ENCODE peak calls at places on chromosomes 6 and 20, in six cellular contexts. O is stomach, F is Peyer's patch, A is tibial nerve, G is thyroid gland, N is heart left ventricle. J is an unnamed sample.
A peak's percentile ranks its signal among the peaks of the same experiment; 100 is the strongest.

GRCh38 chr20:32067234-32067821 is 15.3 kb downstream of the HCK start:
- DNase-seq in O (no peak), F (no peak), A (no peak), G (no peak), N (no peak), J (peak; percentile 72)

GRCh38 chr20:59042151-59042795 is at the start of gene PRELID3B:
- DNase-seq in O (no peak), F (peak; percentile 68), A (no peak), G (peak; percentile 31), N (peak; percentile 54), J (no peak)

GRCh38 chr6:129621252-129621651 is 88.7 kb downstream of the ARHGAP18 start:
- DNase-seq in O (peak; percentile 34), F (peak; percentile 75), A (no peak), G (no peak), N (no peak), J (no peak)

GRCh38 chr6:113859349-113860164 is 2.4 kb downstream of the MARCKS start:
- DNase-seq in O (peak; percentile 52), F (peak; percentile 62), A (peak; percentile 17), G (peak; percentile 35), N (peak; percentile 55), J (peak; percentile 58)

GRCh38 chr20:57342829-57343228 is 8.2 kb upstream of the RAE1 start:
- DNase-seq in O (no peak), F (no peak), A (no peak), G (no peak), N (no peak), J (no peak)

GRCh38 chr6:139327038-139327437 is 35.2 kb upstream of the TXLNB start:
- DNase-seq in O (no peak), F (no peak), A (no peak), G (no peak), N (no peak), J (no peak)

GRCh38 chr6:169775321-169775720 is 23.9 kb downstream of the ERMARD start:
- DNase-seq in O (no peak), F (no peak), A (no peak), G (no peak), N (no peak), J (no peak)

GRCh38 chr20:25315418-25316210 is 67.7 kb downstream of the PYGB start:
- DNase-seq in O (peak; percentile 17), F (peak; percentile 40), A (peak; percentile 11), G (peak; percentile 2), N (no peak), J (peak; percentile 56)

GRCh38 chr6:145310116-145310515 is 425.2 kb downstream of the EPM2A start:
- DNase-seq in O (no peak), F (no peak), A (no peak), G (no peak), N (no peak), J (no peak)

GRCh38 chr20:14069796-14070195 is 74.5 kb downstream of the MACROD2 start:
- DNase-seq in O (no peak), F (no peak), A (no peak), G (no peak), N (no peak), J (peak; percentile 43)

GRCh38 chr6:147407571-147407970 is 100.9 kb upstream of the SAMD5 start:
- DNase-seq in O (no peak), F (no peak), A (no peak), G (no peak), N (no peak), J (no peak)

GRCh38 chr6:93424303-93425064 is 5.1 kb upstream of the EPHA7 start:
- DNase-seq in O (no peak), F (no peak), A (no peak), G (no peak), N (no peak), J (no peak)

GRCh38 chr6:162671580-162672165 is 55.9 kb downstream of the PRKN start:
- DNase-seq in O (no peak), F (no peak), A (no peak), G (no peak), N (peak; percentile 38), J (no peak)

GRCh38 chr6:162675503-162675902 is 52.1 kb downstream of the PRKN start:
- DNase-seq in O (no peak), F (no peak), A (no peak), G (no peak), N (no peak), J (no peak)

GRCh38 chr6:162674452-162674851 is 53.1 kb downstream of the PRKN start:
- DNase-seq in O (no peak), F (no peak), A (no peak), G (no peak), N (no peak), J (no peak)

DNA sequence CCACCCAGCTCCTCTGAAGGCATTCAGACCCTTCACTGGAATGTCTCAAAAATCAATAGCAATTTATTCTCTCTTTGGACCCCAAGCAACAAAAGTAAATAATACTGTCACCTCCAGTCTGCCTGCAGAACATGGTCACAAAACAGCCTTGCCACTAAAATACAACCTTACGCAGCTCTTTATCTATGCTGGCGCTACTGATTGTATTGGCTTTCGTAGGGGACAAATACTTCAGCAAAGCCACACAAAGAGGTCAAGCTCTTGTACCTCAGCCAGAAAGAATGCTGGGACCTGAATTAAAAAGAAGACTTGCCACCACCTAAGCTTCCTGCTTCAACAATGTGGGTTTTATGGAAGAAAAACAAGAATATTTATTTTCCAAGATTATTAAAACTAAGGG is 57.2 kb downstream of the PRKN start:
- DNase-seq in O (no peak), F (no peak), A (no peak), G (no peak), N (no peak), J (no peak)
- H3K4me3 ChIP-seq in O (no peak overlapping the region), F (no peak overlapping the region), A (no peak overlapping the region), G (no peak overlapping the region), N (no peak overlapping the region), J (no peak overlapping the region)

GRCh38 chr6:97882755-97883154 is 599.7 kb upstream of the MMS22L start:
- DNase-seq in O (no peak), F (no peak), A (no peak), G (no peak), N (no peak), J (no peak)
- H3K9me3 ChIP-seq in O (no peaks in the 10 kb centered on the region), F (no peaks in the 10 kb centered on the region), A (no peaks in the 10 kb centered on the region), G (no peaks in the 10 kb centered on the region), N (no peaks in the 10 kb centered on the region), J (no peaks in the 10 kb centered on the region)

GRCh38 chr20:63177134-63177784 is 38.7 kb downstream of the YTHDF1 start:
- DNase-seq in O (no peak), F (no peak), A (no peak), G (no peak), N (no peak), J (no peak)
- H3K27me3 ChIP-seq in O (peaks cover 70% of the 10 kb centered on the region), F (peaks cover 63% of the 10 kb centered on the region), A (peaks cover 95% of the 10 kb centered on the region), G (peaks cover 60% of the 10 kb centered on the region), N (peaks cover 95% of the 10 kb centered on the region), J (peaks cover 69% of the 10 kb centered on the region)

GRCh38 chr6:97014595-97014994 is 90.1 kb downstream of the KLHL32 start:
- DNase-seq in O (no peak), F (no peak), A (no peak), G (no peak), N (no peak), J (no peak)

GRCh38 chr6:97009781-97010492 is 85.4 kb downstream of the KLHL32 start:
- DNase-seq in O (no peak), F (no peak), A (no peak), G (no peak), N (no peak), J (no peak)
- H3K4me3 ChIP-seq in O (no peak overlapping the region), F (no peak overlapping the region), A (no peak overlapping the region), G (no peak overlapping the region), N (no peak overlapping the region), J (no peak overlapping the region)

GRCh38 chr6:168345266-168345665 is 25.7 kb upstream of the DACT2 start:
- DNase-seq in O (no peak), F (no peak), A (no peak), G (no peak), N (no peak), J (no peak)
- H3K9me3 ChIP-seq in O (no peaks in the 10 kb centered on the region), F (no peaks in the 10 kb centered on the region), A (no peaks in the 10 kb centered on the region), G (no peaks in the 10 kb centered on the region), N (no peaks in the 10 kb centered on the region), J (no peaks in the 10 kb centered on the region)

DNA sequence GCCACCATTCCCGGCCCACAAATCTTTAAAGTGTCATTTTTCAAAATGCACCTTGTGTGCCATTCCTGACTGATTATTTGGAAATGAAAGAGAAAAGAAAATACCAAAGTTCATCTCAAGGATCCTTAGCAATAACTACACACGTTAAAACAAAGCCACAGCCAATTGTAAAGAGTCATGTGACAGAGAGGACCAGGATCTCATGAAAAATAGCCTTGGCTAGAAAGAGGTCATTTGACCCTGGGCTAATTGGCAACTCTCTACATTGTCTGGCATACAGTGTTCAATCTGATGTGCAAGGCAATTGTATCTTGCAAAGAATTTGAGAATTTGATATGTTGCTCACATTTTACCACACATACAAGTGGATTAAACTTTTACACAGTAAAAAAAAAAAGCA is 31.6 kb upstream of the HLA-G start:
- DNase-seq in O (no peak), F (no peak), A (no peak), G (no peak), N (no peak), J (no peak)
- H3K27me3 ChIP-seq in O (no peaks in the 10 kb centered on the region), F (no peaks in the 10 kb centered on the region), A (peaks cover 37% of the 10 kb centered on the region), G (no peaks in the 10 kb centered on the region), N (peaks cover 12% of the 10 kb centered on the region), J (no peaks in the 10 kb centered on the region)

GRCh38 chr6:19839237-19839546 is 2.0 kb downstream of the ID4 start:
- DNase-seq in O (no peak), F (no peak), A (no peak), G (no peak), N (no peak), J (no peak)

GRCh38 chr6:19839788-19840187 is 2.6 kb downstream of the ID4 start:
- DNase-seq in O (no peak), F (no peak), A (no peak), G (no peak), N (no peak), J (no peak)

GRCh38 chr6:19837511-19838441 is 606 bp downstream of the ID4 start:
- DNase-seq in O (peak; percentile 39), F (no peak), A (no peak), G (no peak), N (peak; percentile 37), J (peak; percentile 29)

GRCh38 chr6:19836799-19837510 is at the start of gene ID4:
- DNase-seq in O (peak; percentile 89), F (peak; percentile 91), A (peak; percentile 84), G (peak; percentile 99), N (peak; percentile 95), J (peak; percentile 93)

DNA sequence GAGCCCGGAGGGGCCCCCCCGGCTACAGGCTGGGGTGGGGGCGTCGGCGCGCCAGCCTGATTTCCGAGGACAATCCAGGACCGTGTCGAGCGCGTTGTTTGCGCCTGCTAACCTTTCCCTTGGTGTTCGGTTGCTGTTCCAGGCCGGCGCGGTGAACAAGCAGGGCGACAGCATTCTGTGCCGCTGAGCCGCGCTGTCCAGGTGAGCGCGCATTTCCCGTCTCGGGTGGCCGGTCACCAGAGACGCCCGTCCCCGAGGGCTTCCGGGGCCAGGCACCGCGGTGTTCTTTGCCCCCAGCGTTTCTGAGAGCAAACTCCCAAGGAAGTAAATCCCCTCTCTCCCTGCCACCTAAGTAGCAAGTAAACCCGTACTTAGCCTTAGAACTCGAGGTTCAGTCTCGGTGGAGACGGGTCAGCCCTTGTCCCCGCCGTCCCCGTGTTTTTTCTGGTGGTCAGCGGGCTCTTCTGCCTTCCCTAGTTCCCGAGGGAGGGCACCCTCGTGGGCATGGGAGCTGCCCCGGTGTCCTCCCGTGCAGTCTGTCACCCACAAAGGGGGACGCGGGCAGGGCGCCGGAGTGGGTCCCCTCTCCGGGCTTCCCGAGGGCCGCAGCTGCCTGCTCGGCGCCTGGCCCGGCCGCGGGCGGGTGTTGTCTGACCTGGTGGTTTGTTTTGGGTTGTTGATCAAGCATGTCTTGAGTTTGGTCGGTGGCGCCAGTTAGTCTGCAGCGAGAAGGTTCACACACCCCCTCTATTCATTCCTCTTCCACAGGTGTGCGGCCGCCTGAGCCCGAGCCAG is 1.5 kb downstream of the ID4 start:
- DNase-seq in O (peak; percentile 74), F (peak; percentile 49), A (no peak), G (peak; percentile 93), N (peak; percentile 36), J (peak; percentile 23)
- H3K4me3 ChIP-seq in O (peak overlapping the region; percentile 80), F (peak overlapping the region; percentile 68), A (peak overlapping the region; percentile 89), G (peak overlapping the region; percentile 87), N (peak overlapping the region; percentile 57), J (peak overlapping the region; percentile 57)